ENCODE peak calls at places on chromosomes 6 and 20, in four cellular contexts. J is B cell, Y is RWPE1, N is HL-60. D is an unnamed sample.

GRCh38 chr6:167706313-167707109 is 120.2 kb upstream of the AFDN start:
- DNase-seq in N (peak), Y (no peak), J (no peak), D (peak)

GRCh38 chr6:101921829-101922450 is 528.4 kb downstream of the GRIK2 start:
- DNase-seq in N (no peak), J (no peak), Y (no peak), D (no peak)

GRCh38 chr20:15487682-15488081 is 1085.6 kb downstream of the KIF16B start:
- DNase-seq in J (no peak), N (no peak), Y (no peak), D (no peak)

GRCh38 chr6:32387946-32388345 is 16.2 kb upstream of the TSBP1 start:
- DNase-seq in Y (no peak), J (no peak), N (no peak), D (no peak)

GRCh38 chr6:80206758-80207157 is 100.3 kb downstream of the BCKDHB start:
- DNase-seq in J (no peak), Y (no peak), N (no peak), D (no peak)

GRCh38 chr20:58515240-58516212 is at the start of gene APCDD1L:
- DNase-seq in J (no peak), N (no peak), Y (peak), D (no peak)

GRCh38 chr6:30325150-30325872 is 1.4 kb upstream of the TRIM39 start:
- DNase-seq in Y (peak), N (no peak), J (no peak), D (peak)

GRCh38 chr20:52993091-52993490 is 20.9 kb downstream of the TSHZ2 start:
- DNase-seq in N (no peak), Y (no peak), J (no peak), D (no peak)

GRCh38 chr6:28807682-28808280 is 116.0 kb downstream of the TRIM27 start:
- DNase-seq in J (no peak), N (no peak), Y (no peak), D (peak)

GRCh38 chr6:42012501-42013133 is 37.7 kb upstream of the TAF8 start:
- DNase-seq in J (no peak), Y (no peak), N (no peak), D (no peak)

GRCh38 chr6:143323729-143324465 is 126.6 kb downstream of the ADAT2 start:
- DNase-seq in Y (no peak), N (no peak), J (no peak), D (no peak)

GRCh38 chr20:38537176-38537575 is 43.8 kb upstream of the ADIG start:
- DNase-seq in Y (no peak), J (no peak), N (no peak), D (no peak)

GRCh38 chr6:24340998-24341934 is 16.6 kb downstream of the DCDC2 start:
- DNase-seq in Y (no peak), N (no peak), J (no peak), D (no peak)

GRCh38 chr6:133805876-133806275 is 83.0 kb upstream of the TCF21 start:
- DNase-seq in J (no peak), N (no peak), Y (no peak), D (no peak)

GRCh38 chr6:33175436-33176069 is 16.7 kb downstream of the COL11A2 start:
- DNase-seq in N (no peak), J (no peak), Y (no peak), D (no peak)

GRCh38 chr6:143337201-143337949 is 113.1 kb downstream of the ADAT2 start:
- DNase-seq in J (peak), Y (no peak), N (no peak), D (no peak)

GRCh38 chr20:43040427-43040826 is 149.3 kb downstream of the PTPRT start:
- DNase-seq in J (no peak), Y (peak), N (no peak), D (no peak)

GRCh38 chr6:167932468-167933276 is 64.8 kb upstream of the KIF25 start:
- DNase-seq in N (no peak), Y (peak), J (no peak), D (no peak)

GRCh38 chr20:47256665-47257236 is 99.7 kb downstream of the ZMYND8 start:
- DNase-seq in J (no peak), Y (no peak), N (no peak), D (no peak)

GRCh38 chr6:63476302-63476701 is 96.0 kb upstream of the LOC128125822 start:
- DNase-seq in N (no peak), Y (no peak), J (no peak), D (peak)

GRCh38 chr6:3500262-3501001 is 43.6 kb upstream of the SLC22A23 start:
- DNase-seq in Y (peak), J (no peak), N (no peak), D (no peak)